ENCODE peak calls at places on chromosomes 3 and 15, in ten cellular contexts. One of them, this sample, is unnamed.

GRCh38 chr3:16513141-16514020 is at the start of gene RFTN1:
- DNase-seq in SK-N-SH: peak
- DNase-seq in Jurkat, Clone E6-1: peak
- DNase-seq in WERI-Rb-1: peak
- DNase-seq in CD4-positive, alpha-beta T cell: peak
- DNase-seq in neuronal stem cell: peak
- DNase-seq in NCI-H1417: peak
- DNase-seq in stimulated activated CD8-positive, alpha-beta memory T cell treated with anti-CD3 and anti-CD28 coated beads, Interleukin-4, amount 100 ng/mL, for 24 hours: peak
- DNase-seq in NAMALWA: peak
- DNase-seq in activated gamma-delta T cell treated with Interleukin-2 at 50 U/mL for 16 hours: peak
- DNase-seq in this sample: peak

GRCh38 chr3:114595521-114596028 is 301.7 kb downstream of the TIGIT start:
- DNase-seq in WERI-Rb-1: no peak
- DNase-seq in Jurkat, Clone E6-1: no peak
- DNase-seq in NCI-H1417: no peak
- DNase-seq in neuronal stem cell: no peak
- DNase-seq in CD4-positive, alpha-beta T cell: no peak
- DNase-seq in stimulated activated CD8-positive, alpha-beta memory T cell treated with anti-CD3 and anti-CD28 coated beads, Interleukin-4, amount 100 ng/mL, for 24 hours: no peak
- DNase-seq in activated gamma-delta T cell treated with Interleukin-2 at 50 U/mL for 16 hours: no peak
- DNase-seq in SK-N-SH: no peak
- DNase-seq in NAMALWA: no peak
- DNase-seq in this sample: no peak

GRCh38 chr3:12896206-12896697 is 54.9 kb upstream of the RPL32 start:
- DNase-seq in CD4-positive, alpha-beta T cell: no peak
- DNase-seq in SK-N-SH: no peak
- DNase-seq in Jurkat, Clone E6-1: no peak
- DNase-seq in WERI-Rb-1: peak
- DNase-seq in stimulated activated CD8-positive, alpha-beta memory T cell treated with anti-CD3 and anti-CD28 coated beads, Interleukin-4, amount 100 ng/mL, for 24 hours: no peak
- DNase-seq in NCI-H1417: no peak
- DNase-seq in neuronal stem cell: no peak
- DNase-seq in NAMALWA: no peak
- DNase-seq in activated gamma-delta T cell treated with Interleukin-2 at 50 U/mL for 16 hours: no peak
- DNase-seq in this sample: no peak

GRCh38 chr3:13851091-13851849 is 28.6 kb downstream of the WNT7A start:
- DNase-seq in WERI-Rb-1: no peak
- DNase-seq in SK-N-SH: no peak
- DNase-seq in stimulated activated CD8-positive, alpha-beta memory T cell treated with anti-CD3 and anti-CD28 coated beads, Interleukin-4, amount 100 ng/mL, for 24 hours: no peak
- DNase-seq in NAMALWA: no peak
- DNase-seq in Jurkat, Clone E6-1: no peak
- DNase-seq in NCI-H1417: no peak
- DNase-seq in neuronal stem cell: no peak
- DNase-seq in CD4-positive, alpha-beta T cell: no peak
- DNase-seq in activated gamma-delta T cell treated with Interleukin-2 at 50 U/mL for 16 hours: no peak
- DNase-seq in this sample: no peak

GRCh38 chr3:23272820-23273219 is 69.7 kb downstream of the UBE2E2 start:
- DNase-seq in activated gamma-delta T cell treated with Interleukin-2 at 50 U/mL for 16 hours: no peak
- DNase-seq in CD4-positive, alpha-beta T cell: no peak
- DNase-seq in Jurkat, Clone E6-1: no peak
- DNase-seq in NCI-H1417: no peak
- DNase-seq in neuronal stem cell: no peak
- DNase-seq in NAMALWA: no peak
- DNase-seq in WERI-Rb-1: no peak
- DNase-seq in stimulated activated CD8-positive, alpha-beta memory T cell treated with anti-CD3 and anti-CD28 coated beads, Interleukin-4, amount 100 ng/mL, for 24 hours: no peak
- DNase-seq in SK-N-SH: no peak
- DNase-seq in this sample: no peak

GRCh38 chr15:101052681-101053121 is 133.5 kb downstream of the LRRK1 start:
- DNase-seq in NAMALWA: no peak
- DNase-seq in neuronal stem cell: no peak
- DNase-seq in activated gamma-delta T cell treated with Interleukin-2 at 50 U/mL for 16 hours: no peak
- DNase-seq in WERI-Rb-1: no peak
- DNase-seq in SK-N-SH: peak
- DNase-seq in NCI-H1417: no peak
- DNase-seq in Jurkat, Clone E6-1: no peak
- DNase-seq in stimulated activated CD8-positive, alpha-beta memory T cell treated with anti-CD3 and anti-CD28 coated beads, Interleukin-4, amount 100 ng/mL, for 24 hours: no peak
- DNase-seq in CD4-positive, alpha-beta T cell: no peak
- DNase-seq in this sample: no peak

GRCh38 chr15:74422723-74423442 is 10.9 kb downstream of the SEMA7A start:
- DNase-seq in NAMALWA: no peak
- DNase-seq in neuronal stem cell: no peak
- DNase-seq in NCI-H1417: no peak
- DNase-seq in WERI-Rb-1: no peak
- DNase-seq in CD4-positive, alpha-beta T cell: no peak
- DNase-seq in activated gamma-delta T cell treated with Interleukin-2 at 50 U/mL for 16 hours: no peak
- DNase-seq in SK-N-SH: no peak
- DNase-seq in stimulated activated CD8-positive, alpha-beta memory T cell treated with anti-CD3 and anti-CD28 coated beads, Interleukin-4, amount 100 ng/mL, for 24 hours: no peak
- DNase-seq in Jurkat, Clone E6-1: no peak
- DNase-seq in this sample: peak

GRCh38 chr3:23258110-23258509 is 55.0 kb downstream of the UBE2E2 start:
- DNase-seq in NCI-H1417: no peak
- DNase-seq in NAMALWA: no peak
- DNase-seq in WERI-Rb-1: no peak
- DNase-seq in SK-N-SH: no peak
- DNase-seq in neuronal stem cell: no peak
- DNase-seq in stimulated activated CD8-positive, alpha-beta memory T cell treated with anti-CD3 and anti-CD28 coated beads, Interleukin-4, amount 100 ng/mL, for 24 hours: no peak
- DNase-seq in activated gamma-delta T cell treated with Interleukin-2 at 50 U/mL for 16 hours: no peak
- DNase-seq in CD4-positive, alpha-beta T cell: no peak
- DNase-seq in Jurkat, Clone E6-1: no peak
- DNase-seq in this sample: no peak

GRCh38 chr3:42377681-42378080 is 32.7 kb downstream of the LYZL4 start:
- DNase-seq in stimulated activated CD8-positive, alpha-beta memory T cell treated with anti-CD3 and anti-CD28 coated beads, Interleukin-4, amount 100 ng/mL, for 24 hours: no peak
- DNase-seq in SK-N-SH: no peak
- DNase-seq in neuronal stem cell: no peak
- DNase-seq in NAMALWA: no peak
- DNase-seq in Jurkat, Clone E6-1: no peak
- DNase-seq in CD4-positive, alpha-beta T cell: no peak
- DNase-seq in activated gamma-delta T cell treated with Interleukin-2 at 50 U/mL for 16 hours: no peak
- DNase-seq in WERI-Rb-1: no peak
- DNase-seq in NCI-H1417: no peak
- DNase-seq in this sample: no peak

GRCh38 chr15:34436956-34437442 is 609 bp downstream of the GOLGA8A start:
- DNase-seq in WERI-Rb-1: peak
- DNase-seq in CD4-positive, alpha-beta T cell: peak
- DNase-seq in NAMALWA: no peak
- DNase-seq in stimulated activated CD8-positive, alpha-beta memory T cell treated with anti-CD3 and anti-CD28 coated beads, Interleukin-4, amount 100 ng/mL, for 24 hours: peak
- DNase-seq in neuronal stem cell: peak
- DNase-seq in activated gamma-delta T cell treated with Interleukin-2 at 50 U/mL for 16 hours: peak
- DNase-seq in SK-N-SH: peak
- DNase-seq in Jurkat, Clone E6-1: no peak
- DNase-seq in NCI-H1417: peak
- DNase-seq in this sample: no peak

GRCh38 chr3:190099099-190099498 is 21.6 kb downstream of the P3H2 start:
- DNase-seq in activated gamma-delta T cell treated with Interleukin-2 at 50 U/mL for 16 hours: no peak
- DNase-seq in Jurkat, Clone E6-1: no peak
- DNase-seq in NCI-H1417: no peak
- DNase-seq in SK-N-SH: peak
- DNase-seq in NAMALWA: no peak
- DNase-seq in stimulated activated CD8-positive, alpha-beta memory T cell treated with anti-CD3 and anti-CD28 coated beads, Interleukin-4, amount 100 ng/mL, for 24 hours: no peak
- DNase-seq in WERI-Rb-1: no peak
- DNase-seq in neuronal stem cell: no peak
- DNase-seq in CD4-positive, alpha-beta T cell: no peak
- DNase-seq in this sample: no peak

GRCh38 chr3:25294406-25294805 is 133.7 kb upstream of the RARB start:
- DNase-seq in Jurkat, Clone E6-1: peak
- DNase-seq in NCI-H1417: no peak
- DNase-seq in NAMALWA: no peak
- DNase-seq in activated gamma-delta T cell treated with Interleukin-2 at 50 U/mL for 16 hours: no peak
- DNase-seq in neuronal stem cell: no peak
- DNase-seq in SK-N-SH: no peak
- DNase-seq in CD4-positive, alpha-beta T cell: no peak
- DNase-seq in stimulated activated CD8-positive, alpha-beta memory T cell treated with anti-CD3 and anti-CD28 coated beads, Interleukin-4, amount 100 ng/mL, for 24 hours: no peak
- DNase-seq in WERI-Rb-1: no peak
- DNase-seq in this sample: no peak

GRCh38 chr3:170469151-170470062 is 50.7 kb downstream of the CLDN11 start:
- DNase-seq in neuronal stem cell: no peak
- DNase-seq in WERI-Rb-1: no peak
- DNase-seq in SK-N-SH: peak
- DNase-seq in stimulated activated CD8-positive, alpha-beta memory T cell treated with anti-CD3 and anti-CD28 coated beads, Interleukin-4, amount 100 ng/mL, for 24 hours: no peak
- DNase-seq in activated gamma-delta T cell treated with Interleukin-2 at 50 U/mL for 16 hours: no peak
- DNase-seq in NAMALWA: no peak
- DNase-seq in CD4-positive, alpha-beta T cell: no peak
- DNase-seq in NCI-H1417: peak
- DNase-seq in Jurkat, Clone E6-1: no peak
- DNase-seq in this sample: no peak

GRCh38 chr3:55690161-55690560 is 203.1 kb upstream of the WNT5A start:
- DNase-seq in neuronal stem cell: peak
- DNase-seq in NCI-H1417: peak
- DNase-seq in Jurkat, Clone E6-1: no peak
- DNase-seq in CD4-positive, alpha-beta T cell: no peak
- DNase-seq in NAMALWA: no peak
- DNase-seq in activated gamma-delta T cell treated with Interleukin-2 at 50 U/mL for 16 hours: no peak
- DNase-seq in WERI-Rb-1: peak
- DNase-seq in SK-N-SH: no peak
- DNase-seq in stimulated activated CD8-positive, alpha-beta memory T cell treated with anti-CD3 and anti-CD28 coated beads, Interleukin-4, amount 100 ng/mL, for 24 hours: no peak
- DNase-seq in this sample: peak

GRCh38 chr3:124263168-124263567 is 271.2 kb upstream of the ROPN1 start:
- DNase-seq in WERI-Rb-1: no peak
- DNase-seq in CD4-positive, alpha-beta T cell: no peak
- DNase-seq in activated gamma-delta T cell treated with Interleukin-2 at 50 U/mL for 16 hours: no peak
- DNase-seq in NCI-H1417: peak
- DNase-seq in stimulated activated CD8-positive, alpha-beta memory T cell treated with anti-CD3 and anti-CD28 coated beads, Interleukin-4, amount 100 ng/mL, for 24 hours: no peak
- DNase-seq in neuronal stem cell: no peak
- DNase-seq in NAMALWA: no peak
- DNase-seq in SK-N-SH: no peak
- DNase-seq in Jurkat, Clone E6-1: peak
- DNase-seq in this sample: no peak

GRCh38 chr3:138265745-138266144 is 63.9 kb downstream of the NME9 start:
- DNase-seq in stimulated activated CD8-positive, alpha-beta memory T cell treated with anti-CD3 and anti-CD28 coated beads, Interleukin-4, amount 100 ng/mL, for 24 hours: no peak
- DNase-seq in NAMALWA: no peak
- DNase-seq in NCI-H1417: no peak
- DNase-seq in Jurkat, Clone E6-1: no peak
- DNase-seq in CD4-positive, alpha-beta T cell: no peak
- DNase-seq in activated gamma-delta T cell treated with Interleukin-2 at 50 U/mL for 16 hours: no peak
- DNase-seq in WERI-Rb-1: no peak
- DNase-seq in SK-N-SH: no peak
- DNase-seq in neuronal stem cell: no peak
- DNase-seq in this sample: no peak

GRCh38 chr15:39584662-39585393 is 3.9 kb downstream of the THBS1 start:
- DNase-seq in CD4-positive, alpha-beta T cell: no peak
- DNase-seq in SK-N-SH: no peak
- DNase-seq in NAMALWA: no peak
- DNase-seq in NCI-H1417: no peak
- DNase-seq in stimulated activated CD8-positive, alpha-beta memory T cell treated with anti-CD3 and anti-CD28 coated beads, Interleukin-4, amount 100 ng/mL, for 24 hours: no peak
- DNase-seq in WERI-Rb-1: no peak
- DNase-seq in activated gamma-delta T cell treated with Interleukin-2 at 50 U/mL for 16 hours: no peak
- DNase-seq in neuronal stem cell: no peak
- DNase-seq in Jurkat, Clone E6-1: no peak
- DNase-seq in this sample: no peak

GRCh38 chr3:40437893-40438292 is 19.2 kb upstream of the RPL14 start:
- DNase-seq in stimulated activated CD8-positive, alpha-beta memory T cell treated with anti-CD3 and anti-CD28 coated beads, Interleukin-4, amount 100 ng/mL, for 24 hours: no peak
- DNase-seq in NAMALWA: no peak
- DNase-seq in NCI-H1417: no peak
- DNase-seq in activated gamma-delta T cell treated with Interleukin-2 at 50 U/mL for 16 hours: no peak
- DNase-seq in CD4-positive, alpha-beta T cell: no peak
- DNase-seq in WERI-Rb-1: no peak
- DNase-seq in neuronal stem cell: no peak
- DNase-seq in Jurkat, Clone E6-1: no peak
- DNase-seq in SK-N-SH: no peak
- DNase-seq in this sample: no peak

This sample was measured in retina.